ENCODE peak calls at places on chromosome 6, in eight cellular contexts. Y, L, P, B, K, F, N and G are unnamed samples.

GRCh38 chr6:159572344-159573120 is 120.5 kb downstream of the SOD2 start:
- DNase-seq in N (no peak), P (no peak), F (no peak), K (no peak), B (peak), Y (no peak), L (no peak), G (no peak)

GRCh38 chr6:166736606-166737005 is 109.6 kb upstream of the RPS6KA2 start:
- DNase-seq in N (peak), F (no peak), P (no peak), Y (no peak), B (peak), L (no peak), K (peak), G (no peak)

GRCh38 chr6:391559-392440 is at the start of gene IRF4:
- DNase-seq in Y (no peak), B (no peak), L (peak), K (no peak), N (no peak), F (no peak), P (no peak), G (no peak)

GRCh38 chr6:125804264-125804663 is 13.5 kb downstream of the NCOA7 start:
- DNase-seq in Y (no peak), B (no peak), P (no peak), F (no peak), N (no peak), K (no peak), L (no peak), G (no peak)

GRCh38 chr6:39050453-39051112 is 2.0 kb downstream of the GLP1R start:
- DNase-seq in B (no peak), Y (no peak), F (no peak), N (no peak), L (no peak), K (no peak), P (no peak), G (no peak)

GRCh38 chr6:34535646-34536045 is 20.5 kb downstream of the SPDEF start:
- DNase-seq in N (no peak), Y (no peak), P (no peak), L (no peak), B (no peak), F (no peak), K (no peak), G (no peak)

GRCh38 chr6:105994522-105995402 is 91.4 kb upstream of the PRDM1 start:
- DNase-seq in F (peak), Y (peak), L (peak), B (peak), P (no peak), K (peak), N (peak), G (peak)

GRCh38 chr6:5401845-5402738 is 140.8 kb downstream of the FARS2 start:
- DNase-seq in Y (no peak), K (peak), B (peak), N (peak), L (no peak), P (peak), F (no peak), G (no peak)

GRCh38 chr6:57265755-57266221 is 43.7 kb upstream of the RAB23 start:
- DNase-seq in L (no peak), N (peak), B (peak), Y (no peak), P (no peak), F (no peak), K (peak), G (no peak)

GRCh38 chr6:71203211-71203610 is 85.4 kb upstream of the OGFRL1 start:
- DNase-seq in B (no peak), L (no peak), K (no peak), F (no peak), N (no peak), Y (no peak), P (no peak), G (no peak)